ENCODE peak calls at places on chromosomes 5 and 9, in seven cellular contexts. B, M, Y, S, K, G and A are unnamed samples.

GRCh38 chr9:97985058-97985861 is 2.1 kb downstream of the ANP32B start:
- DNase-seq in S (peak; percentile 53), Y (no peak), M (no peak), K (peak; percentile 43), G (peak; percentile 19), B (peak; percentile 53), A (peak; percentile 54)

GRCh38 chr9:111691686-111692329 is 30.4 kb downstream of the GNG10 start:
- DNase-seq in G (no peak), B (no peak), S (no peak), Y (no peak), M (no peak), K (no peak), A (peak; percentile 24)

GRCh38 chr5:123089971-123090640 is 1.1 kb downstream of the PRDM6 start:
- DNase-seq in M (no peak), G (peak; percentile 19), Y (peak; percentile 48), K (no peak), S (no peak), B (peak; percentile 35), A (no peak)

GRCh38 chr5:37900692-37901091 is 60.9 kb upstream of the GDNF start:
- DNase-seq in S (no peak), K (peak; percentile 28), M (no peak), Y (peak; percentile 22), G (peak; percentile 77), B (peak; percentile 54), A (no peak)

GRCh38 chr5:127419858-127420257 is 97.6 kb upstream of the PRRC1 start:
- DNase-seq in G (no peak), S (no peak), K (no peak), B (no peak), M (no peak), Y (no peak), A (no peak)

GRCh38 chr9:112112519-112112918 is 62.6 kb downstream of the SUSD1 start:
- DNase-seq in M (no peak), K (peak; percentile 4), Y (no peak), G (no peak), B (no peak), S (no peak), A (no peak)

GRCh38 chr9:115289757-115290208 is 171.8 kb upstream of the TNC start:
- DNase-seq in M (no peak), B (no peak), G (no peak), S (no peak), K (no peak), Y (no peak), A (no peak)

GRCh38 chr5:122844136-122844915 is 1.1 kb upstream of the SNX24 start:
- DNase-seq in Y (no peak), S (no peak), G (no peak), M (no peak), K (peak; percentile 44), B (no peak), A (no peak)

GRCh38 chr5:59296317-59297264 is 596.9 kb downstream of the PDE4D start:
- DNase-seq in Y (no peak), K (no peak), G (no peak), M (no peak), B (no peak), S (no peak), A (no peak)

GRCh38 chr9:138042146-138042545 is 164.6 kb downstream of the CACNA1B start:
- DNase-seq in M (no peak), K (no peak), Y (no peak), S (peak; percentile 36), B (no peak), G (no peak), A (no peak)

GRCh38 chr5:58462623-58463230 is 2.8 kb upstream of the PLK2 start:
- DNase-seq in S (no peak), G (no peak), B (peak; percentile 22), K (peak; percentile 49), Y (no peak), M (peak; percentile 24), A (peak; percentile 67)

GRCh38 chr9:79134654-79135053 is 437.1 kb upstream of the TLE4 start:
- DNase-seq in G (no peak), S (no peak), Y (no peak), M (no peak), B (peak; percentile 33), K (no peak), A (peak; percentile 0)

GRCh38 chr5:65927497-65928340 is 1.3 kb downstream of the ERBIN start:
- DNase-seq in G (no peak), M (peak; percentile 42), B (no peak), Y (no peak), K (peak; percentile 52), S (no peak), A (peak; percentile 25)

GRCh38 chr9:110847661-110848060 is 179.1 kb downstream of the MUSK start:
- DNase-seq in B (no peak), M (no peak), G (no peak), S (no peak), Y (no peak), K (no peak), A (no peak)

GRCh38 chr5:33829430-33829829 is 62.4 kb downstream of the ADAMTS12 start:
- DNase-seq in S (no peak), K (no peak), M (no peak), G (peak; percentile 16), Y (no peak), B (no peak), A (no peak)

GRCh38 chr9:122366074-122366672 is 4.7 kb upstream of the PTGS1 start:
- DNase-seq in B (peak; percentile 90), M (peak; percentile 58), K (no peak), G (no peak), S (no peak), Y (no peak), A (peak; percentile 29)

GRCh38 chr9:34653131-34653530 is 1.1 kb downstream of the IL11RA start:
- DNase-seq in Y (no peak), G (no peak), B (no peak), S (no peak), K (no peak), M (no peak), A (no peak)

GRCh38 chr9:92728831-92729734 is 35.5 kb downstream of the BICD2 start:
- DNase-seq in M (no peak), S (peak; percentile 42), Y (no peak), B (peak; percentile 75), G (no peak), K (no peak), A (no peak)

GRCh38 chr5:73296772-73297171 is 123.8 kb downstream of the TMEM174 start:
- DNase-seq in M (no peak), S (no peak), B (no peak), K (no peak), G (no peak), Y (no peak), A (no peak)

GRCh38 chr5:172534229-172535169 is 80.2 kb upstream of the SH3PXD2B start:
- DNase-seq in K (peak; percentile 50), S (no peak), B (no peak), G (no peak), M (no peak), Y (no peak), A (no peak)

GRCh38 chr9:91246842-91247241 is 114.9 kb downstream of the AUH start:
- DNase-seq in G (no peak), M (no peak), B (no peak), K (no peak), S (no peak), Y (no peak), A (no peak)

GRCh38 chr9:19104528-19105282 is 2.0 kb upstream of the HAUS6 start:
- DNase-seq in G (no peak), K (peak; percentile 24), S (no peak), M (peak; percentile 36), B (no peak), Y (no peak), A (no peak)

GRCh38 chr9:72855321-72855720 is 97.5 kb downstream of the ALDH1A1 start:
- DNase-seq in G (no peak), K (no peak), Y (no peak), M (no peak), B (no peak), S (no peak), A (no peak)

GRCh38 chr5:24245821-24246220 is 399.0 kb downstream of the CDH10 start:
- DNase-seq in M (no peak), G (no peak), S (no peak), B (no peak), K (no peak), Y (no peak), A (no peak)
- H3K4me3 ChIP-seq in M (no peak overlapping the region), G (no peak overlapping the region), S (no peak overlapping the region), B (no peak overlapping the region), K (no peak overlapping the region), Y (no peak overlapping the region), A (no peak overlapping the region)

GRCh38 chr9:121168052-121168451 is 33.6 kb downstream of the RAB14 start:
- DNase-seq in M (no peak), S (no peak), Y (no peak), G (no peak), K (no peak), B (no peak), A (no peak)

GRCh38 chr9:121169094-121169601 is 32.5 kb downstream of the RAB14 start:
- DNase-seq in K (no peak), B (no peak), G (no peak), M (no peak), Y (no peak), S (no peak), A (no peak)

GRCh38 chr9:121173501-121173900 is 28.2 kb downstream of the RAB14 start:
- DNase-seq in B (no peak), G (no peak), K (no peak), Y (no peak), M (no peak), S (no peak), A (no peak)

GRCh38 chr9:121171236-121171635 is 30.4 kb downstream of the RAB14 start:
- DNase-seq in S (no peak), M (no peak), B (no peak), Y (no peak), G (no peak), K (no peak), A (no peak)

GRCh38 chr9:121172726-121173487 is 28.8 kb downstream of the RAB14 start:
- DNase-seq in B (no peak), Y (no peak), S (no peak), M (no peak), K (no peak), G (no peak), A (no peak)
- H3K36me3 ChIP-seq in B (peaks cover 74% of the 10 kb centered on the region), Y (no peaks in the 10 kb centered on the region), S (no peaks in the 10 kb centered on the region), M (no peaks in the 10 kb centered on the region), K (no peaks in the 10 kb centered on the region), G (peaks cover 100% of the 10 kb centered on the region), A (no peaks in the 10 kb centered on the region)

DNA sequence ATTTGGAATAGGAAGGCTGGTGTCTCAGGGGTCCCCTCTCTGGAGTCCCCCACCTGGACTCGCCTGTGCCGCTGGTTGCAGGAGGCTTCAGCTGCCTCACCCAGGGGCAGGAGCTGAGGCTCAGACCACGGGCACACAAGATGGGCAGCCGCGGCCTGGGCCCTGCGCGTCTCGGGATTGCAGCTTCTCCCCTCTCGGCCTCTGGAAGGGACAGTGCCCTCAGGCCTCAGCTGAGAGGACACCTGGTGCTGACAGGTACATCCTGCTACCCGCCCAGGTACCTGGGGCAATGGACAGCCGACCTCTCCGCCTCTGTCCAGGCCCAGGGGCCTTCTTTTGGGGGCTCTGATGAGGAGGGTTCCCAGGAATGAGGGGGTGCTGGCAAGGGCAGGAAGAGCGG is 38.3 kb downstream of the UNC5A start:
- DNase-seq in B (no peak), G (no peak), K (no peak), Y (no peak), M (no peak), S (no peak), A (no peak)
- TF ChIP-seq CTCF in B (no peak), G (no peak), K (no peak), Y (no peak), M (no peak), S (no peak), A (no peak)

DNA sequence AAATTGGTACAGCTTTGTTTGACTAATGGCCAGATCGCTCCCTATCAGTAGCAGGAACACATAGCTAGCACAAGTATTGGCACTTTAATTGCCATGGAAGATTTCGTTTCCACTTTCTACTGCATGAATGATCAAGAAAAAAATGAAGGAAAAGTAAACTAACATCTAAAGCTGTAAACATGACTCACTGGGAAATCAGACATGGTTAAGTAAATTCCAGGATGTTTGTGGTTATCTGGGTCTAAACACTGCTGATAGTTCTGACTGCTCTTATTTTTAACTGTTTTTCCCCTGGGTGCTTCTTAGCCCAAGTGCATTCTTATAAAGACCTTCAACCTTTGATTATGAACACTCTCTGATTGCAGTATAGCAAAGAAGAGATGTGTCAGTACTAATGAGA is 388.9 kb downstream of the NR2F1-AS1 start:
- DNase-seq in Y (no peak), M (no peak), K (no peak), B (no peak), S (no peak), G (no peak), A (no peak)
- H3K4me3 ChIP-seq in Y (no peak overlapping the region), M (no peak overlapping the region), K (no peak overlapping the region), B (no peak overlapping the region), S (no peak overlapping the region), G (no peak overlapping the region), A (no peak overlapping the region)